ENCODE peak calls at places on chromosome 19, in ten cellular contexts. L is aorta; R is trophoblast cell; C is PC-9; S is psoas muscle; X is substantia nigra; H is pons; D is RWPE1; Q is fibroblast of mammary gland; Z is activated CD4-positive, CD25-positive, alpha-beta regulatory T cell treated with anti-CD3 and anti-CD28 coated beads, Interleukin-2, amount 50 U/mL, for 72 hours. T is an unnamed sample.
A peak's percentile ranks its signal among the peaks of the same experiment; 100 is the strongest.

GRCh38 chr19:36115453-36116343 is at the start of gene TBCB:
- DNase-seq in L (peak; percentile 90), R (no peak), C (no peak), S (peak; percentile 86), X (no peak), H (no peak), D (peak; percentile 66), Q (peak; percentile 31), Z (peak; percentile 85), T (peak; percentile 98)

GRCh38 chr19:14544977-14545715 is 15.8 kb downstream of the TECR start:
- DNase-seq in L (no peak), R (no peak), C (no peak), S (peak; percentile 92), X (peak; percentile 76), H (peak; percentile 96), D (no peak), Q (no peak), Z (no peak), T (peak; percentile 45)

GRCh38 chr19:12757544-12758274 is 6.1 kb downstream of the BEST2 start:
- DNase-seq in L (peak; percentile 83), R (peak; percentile 95), C (peak; percentile 60), S (peak; percentile 79), X (peak; percentile 30), H (no peak), D (peak; percentile 27), Q (peak; percentile 68), Z (peak; percentile 83), T (peak; percentile 95)

GRCh38 chr19:39509233-39509632 is 5.7 kb upstream of the SELENOV start:
- DNase-seq in L (no peak), R (no peak), C (no peak), S (no peak), X (no peak), H (no peak), D (no peak), Q (no peak), Z (no peak), T (no peak)

GRCh38 chr19:55683449-55684261 is 8.6 kb downstream of the EPN1 start:
- DNase-seq in L (no peak), R (no peak), C (no peak), S (peak; percentile 2), X (no peak), H (no peak), D (no peak), Q (no peak), Z (no peak), T (no peak)

GRCh38 chr19:14978377-14978776 is 1.3 kb downstream of the SLC1A6 start:
- DNase-seq in L (no peak), R (no peak), C (no peak), S (no peak), X (no peak), H (no peak), D (no peak), Q (no peak), Z (no peak), T (no peak)

GRCh38 chr19:56217039-56217949 is 15.2 kb downstream of the ZSCAN5C start:
- DNase-seq in L (peak; percentile 48), R (peak; percentile 56), C (no peak), S (no peak), X (no peak), H (no peak), D (peak; percentile 50), Q (peak; percentile 12), Z (no peak), T (no peak)

GRCh38 chr19:18633321-18633720 is 3.5 kb upstream of the KLHL26 start:
- DNase-seq in L (no peak), R (no peak), C (no peak), S (no peak), X (no peak), H (no peak), D (no peak), Q (no peak), Z (no peak), T (no peak)

GRCh38 chr19:4713384-4713951 is 10.2 kb downstream of the DPP9 start:
- DNase-seq in L (peak; percentile 86), R (peak; percentile 96), C (peak; percentile 81), S (peak; percentile 95), X (no peak), H (no peak), D (peak; percentile 99), Q (peak; percentile 99), Z (no peak), T (peak; percentile 87)

GRCh38 chr19:55067869-55068268 is 4.9 kb upstream of the RDH13 start:
- DNase-seq in L (no peak), R (no peak), C (no peak), S (no peak), X (no peak), H (no peak), D (no peak), Q (no peak), Z (no peak), T (no peak)

GRCh38 chr19:15323496-15324235 is 8.7 kb downstream of the BRD4 start:
- DNase-seq in L (peak; percentile 77), R (peak; percentile 64), C (peak; percentile 76), S (peak; percentile 36), X (no peak), H (no peak), D (peak; percentile 45), Q (peak; percentile 80), Z (no peak), T (peak; percentile 45)

GRCh38 chr19:58054792-58055482 is 4.1 kb upstream of the ZNF135 start:
- DNase-seq in L (peak; percentile 67), R (no peak), C (no peak), S (no peak), X (no peak), H (peak; percentile 21), D (no peak), Q (peak; percentile 24), Z (no peak), T (no peak)

GRCh38 chr19:11538232-11539036 is at the start of gene CNN1:
- DNase-seq in L (peak; percentile 90), R (no peak), C (no peak), S (peak; percentile 41), X (no peak), H (no peak), D (no peak), Q (peak; percentile 25), Z (no peak), T (peak; percentile 71)

GRCh38 chr19:49506575-49507105 is 5.8 kb upstream of the FCGRT start:
- DNase-seq in L (peak; percentile 72), R (peak; percentile 57), C (no peak), S (peak; percentile 47), X (no peak), H (no peak), D (peak; percentile 50), Q (peak; percentile 55), Z (peak; percentile 71), T (no peak)